ENCODE peak calls at places on chromosome 15, in six cellular contexts. D is A549, O is GM12878, Y is H1, P is SK-N-SH, H is K562. L is an unnamed sample.

GRCh38 chr15:75930866-75931265 is 27.2 kb downstream of the FBXO22 start:
- DNase-seq in D (no peak), O (no peak), Y (no peak), P (no peak), H (no peak), L (no peak)

GRCh38 chr15:36810656-36811449 is 231.4 kb downstream of the CDIN1 start:
- DNase-seq in D (no peak), O (no peak), Y (no peak), P (no peak), H (peak; percentile 31), L (no peak)

GRCh38 chr15:74156678-74157411 is 16.7 kb upstream of the ISLR start:
- DNase-seq in D (no peak), O (no peak), Y (no peak), P (peak; percentile 79), H (no peak), L (no peak)

GRCh38 chr15:78915341-78916087 is 29.3 kb downstream of the CTSH start:
- DNase-seq in D (no peak), O (no peak), Y (no peak), P (no peak), H (no peak), L (no peak)

GRCh38 chr15:61051570-61052031 is 177.5 kb downstream of the RORA start:
- DNase-seq in D (peak; percentile 39), O (no peak), Y (no peak), P (peak; percentile 61), H (no peak), L (peak; percentile 24)

GRCh38 chr15:85545185-85545584 is 164.8 kb downstream of the AKAP13 start:
- DNase-seq in D (no peak), O (no peak), Y (no peak), P (no peak), H (no peak), L (no peak)

GRCh38 chr15:27958911-27959598 is 140.1 kb downstream of the OCA2 start:
- DNase-seq in D (no peak), O (no peak), Y (no peak), P (no peak), H (no peak), L (no peak)

GRCh38 chr15:25736451-25736850 is 126.7 kb downstream of the ATP10A start:
- DNase-seq in D (no peak), O (no peak), Y (no peak), P (no peak), H (no peak), L (no peak)

GRCh38 chr15:74867562-74868458 is 5.4 kb downstream of the SCAMP2 start:
- DNase-seq in D (no peak), O (no peak), Y (no peak), P (no peak), H (no peak), L (no peak)

GRCh38 chr15:39700301-39700700 is 82.3 kb downstream of the FSIP1 start:
- DNase-seq in D (no peak), O (no peak), Y (no peak), P (no peak), H (no peak), L (no peak)

GRCh38 chr15:45868109-45868691 is 233.4 kb downstream of the SQOR start:
- DNase-seq in D (no peak), O (no peak), Y (no peak), P (no peak), H (no peak), L (no peak)

GRCh38 chr15:45863881-45864580 is 229.2 kb downstream of the SQOR start:
- DNase-seq in D (no peak), O (no peak), Y (no peak), P (no peak), H (no peak), L (no peak)

GRCh38 chr15:45867281-45867680 is 232.5 kb downstream of the SQOR start:
- DNase-seq in D (no peak), O (no peak), Y (no peak), P (no peak), H (no peak), L (no peak)

GRCh38 chr15:45871121-45871855 is 236.5 kb downstream of the SQOR start:
- DNase-seq in D (no peak), O (no peak), Y (no peak), P (no peak), H (no peak), L (no peak)

DNA sequence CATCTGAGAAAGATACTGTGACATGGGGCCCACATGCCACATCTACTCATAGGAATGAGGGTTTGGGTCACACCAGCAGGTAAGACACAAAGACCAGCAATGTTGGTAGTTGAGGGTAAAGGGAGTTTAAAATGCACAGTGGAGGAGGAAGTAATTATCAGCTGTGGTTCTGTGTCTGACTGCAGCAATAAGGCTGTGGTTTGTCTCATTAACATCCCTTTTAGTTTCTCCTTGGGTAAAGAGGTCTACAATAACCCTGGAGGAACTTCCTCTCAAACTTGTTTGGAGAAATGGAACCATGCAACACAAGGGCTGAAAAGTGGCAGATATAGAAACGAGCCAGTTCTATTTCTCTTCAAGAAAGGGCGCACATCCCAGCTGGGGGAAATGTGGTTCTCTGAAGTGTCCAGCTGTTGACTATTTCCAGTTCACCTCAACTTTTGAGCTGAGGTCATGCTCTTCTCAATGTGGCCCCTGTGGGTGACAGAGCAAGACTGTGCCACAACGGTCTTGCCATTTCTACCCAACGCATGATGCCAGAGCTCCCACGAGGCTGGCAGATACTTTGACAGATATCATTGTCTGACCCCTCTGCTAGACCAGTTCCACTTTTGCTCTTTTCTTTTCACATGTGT is 234.3 kb downstream of the SQOR start:
- DNase-seq in D (no peak), O (no peak), Y (no peak), P (no peak), H (no peak), L (no peak)
- TF ChIP-seq CHD2 in D (no peak), O (no peak), Y (no peak), P (no peak), H (no peak), L (no peak)

GRCh38 chr15:38299216-38299615 is 46.6 kb downstream of the SPRED1 start:
- DNase-seq in D (no peak), O (no peak), Y (no peak), P (no peak), H (no peak), L (no peak)
- TF ChIP-seq CHD2 in D (no peak), O (no peak), Y (no peak), P (no peak), H (no peak), L (no peak)

GRCh38 chr15:57570340-57570739 is 21.4 kb upstream of the MYZAP start:
- DNase-seq in D (no peak), O (no peak), Y (no peak), P (no peak), H (no peak), L (no peak)

GRCh38 chr15:57573151-57573550 is 18.6 kb upstream of the MYZAP start:
- DNase-seq in D (no peak), O (no peak), Y (no peak), P (no peak), H (no peak), L (no peak)

GRCh38 chr15:57571725-57572124 is 20.0 kb upstream of the MYZAP start:
- DNase-seq in D (no peak), O (no peak), Y (no peak), P (no peak), H (no peak), L (no peak)

GRCh38 chr15:57570994-57571393 is 20.7 kb upstream of the MYZAP start:
- DNase-seq in D (peak; percentile 51), O (no peak), Y (no peak), P (no peak), H (no peak), L (peak; percentile 16)

DNA sequence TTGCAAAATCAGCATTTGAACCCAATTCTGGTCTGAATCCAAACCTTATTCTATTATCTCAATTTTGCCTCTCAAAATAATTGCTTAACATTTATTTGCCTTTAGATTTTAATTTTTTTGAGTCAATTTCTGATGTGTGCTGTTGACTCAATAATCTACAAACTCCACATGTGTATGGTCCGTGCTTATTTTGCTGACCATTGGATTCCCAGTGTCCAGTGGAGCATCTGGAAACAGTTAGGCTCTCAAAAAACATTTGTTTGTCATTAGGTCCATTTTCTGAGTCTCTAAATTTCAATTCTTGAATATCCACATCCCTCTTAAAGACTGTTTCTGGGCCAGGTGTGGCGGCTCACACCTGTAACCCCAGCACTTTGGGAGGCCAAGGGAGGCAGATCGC is 19.2 kb upstream of the MYZAP start:
- DNase-seq in D (no peak), O (no peak), Y (no peak), P (no peak), H (no peak), L (no peak)
- TF ChIP-seq CHD2 in D (no peak), O (no peak), Y (no peak), P (no peak), H (no peak), L (no peak)

GRCh38 chr15:84081391-84082168 is 154.0 kb upstream of the GOLGA6L4 start:
- DNase-seq in D (no peak), O (no peak), Y (no peak), P (no peak), H (peak; percentile 31), L (no peak)

GRCh38 chr15:84082739-84083138 is 152.8 kb upstream of the GOLGA6L4 start:
- DNase-seq in D (no peak), O (no peak), Y (no peak), P (no peak), H (no peak), L (no peak)

DNA sequence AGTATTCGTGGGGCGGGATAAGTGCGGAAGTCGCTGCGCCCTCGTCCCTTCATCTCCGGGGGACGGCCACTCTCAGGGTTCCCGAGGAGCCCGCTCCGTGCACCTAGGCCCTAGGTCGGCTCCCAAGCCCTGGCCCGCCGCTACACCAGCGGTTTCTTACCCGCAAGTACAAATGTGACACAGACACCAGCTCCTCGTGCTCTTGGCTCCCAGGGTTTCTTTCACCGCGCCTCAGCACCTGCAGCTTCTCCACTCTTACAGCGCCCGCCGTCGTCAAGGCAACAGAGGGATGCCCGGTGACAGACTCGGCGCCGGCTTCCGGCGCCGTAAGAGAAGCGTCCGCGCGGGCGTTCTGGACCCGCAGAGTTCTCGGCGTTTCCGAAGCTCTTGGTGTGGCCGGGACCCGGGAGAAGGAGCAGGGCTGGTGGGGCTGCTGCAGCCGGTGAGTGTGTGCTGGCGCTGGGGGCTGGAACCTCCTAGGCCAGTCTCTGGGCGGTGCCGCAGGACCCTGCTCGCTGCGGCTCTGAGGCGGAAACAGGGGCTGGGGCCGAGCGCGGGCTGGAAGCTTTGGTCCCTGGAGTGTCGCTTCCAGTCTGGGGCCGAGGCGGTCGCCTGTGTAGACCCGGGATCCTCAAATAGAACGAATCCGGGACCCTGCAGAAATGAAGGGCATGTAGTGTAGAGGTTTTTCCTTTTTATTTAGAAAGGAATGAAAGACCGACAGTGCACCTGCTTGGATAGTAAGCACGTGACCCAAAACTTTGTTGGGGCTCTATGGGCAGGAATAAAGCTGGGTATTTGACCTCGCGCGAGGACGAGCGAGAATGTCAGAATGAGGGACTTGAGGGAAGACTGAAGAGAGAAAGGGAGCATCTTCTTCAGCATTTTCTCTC is 155.4 kb upstream of the GOLGA6L4 start:
- DNase-seq in D (peak; percentile 13), O (no peak), Y (peak; percentile 85), P (peak; percentile 73), H (peak; percentile 7), L (no peak)
- TF ChIP-seq CHD2 in D (no peak), O (no peak), Y (peak; percentile 52), P (no peak), H (no peak), L (no peak)

GRCh38 chr15:49815937-49816336 is 195.1 kb downstream of the DTWD1 start:
- DNase-seq in D (no peak), O (peak; percentile 1), Y (no peak), P (no peak), H (no peak), L (no peak)
- TF ChIP-seq CHD2 in D (no peak), O (no peak), Y (no peak), P (no peak), H (no peak), L (no peak)